ENCODE peak calls at places on chromosomes 12 and 14, in nine cellular contexts. A is A549; R is activated CD8-positive, alpha-beta memory T cell treated with anti-CD3 and anti-CD28 coated beads for 24 hours; F is fibroblast of pulmonary artery; N is HS-5; B is stromal cell of bone marrow; C is stimulated activated CD4-positive, alpha-beta T cell treated with anti-CD3 and anti-CD28 coated beads, Interleukin-15, amount 100 ng/mL, for 24 hours; X is right atrium auricular region; S is activated CD4-positive, alpha-beta T cell treated with anti-CD3 and anti-CD28 coated beads, Interleukin-2, amount 50 U/mL, for 1 hour. V is an unnamed sample.

GRCh38 chr14:88422919-88423318 is 37.5 kb downstream of the SPATA7 start:
- DNase-seq in A (no peak), F (peak; percentile 33), R (no peak), C (peak; percentile 6), B (peak; percentile 72), X (no peak), N (peak; percentile 54), S (no peak), V (no peak)

GRCh38 chr14:70123796-70124195 is 65.0 kb downstream of the SLC8A3 start:
- DNase-seq in A (no peak), R (no peak), F (no peak), X (no peak), C (no peak), B (no peak), S (no peak), N (no peak), V (no peak)

GRCh38 chr12:64806593-64806992 is 17.9 kb upstream of the TBC1D30 start:
- DNase-seq in A (no peak), X (no peak), R (no peak), C (no peak), S (no peak), N (no peak), B (no peak), F (peak; percentile 54), V (no peak)

GRCh38 chr14:58755026-58755929 is 117.5 kb downstream of the DACT1 start:
- DNase-seq in X (no peak), S (no peak), A (no peak), C (no peak), N (no peak), F (no peak), B (no peak), R (no peak), V (no peak)

GRCh38 chr14:58353516-58354299 is 42.0 kb upstream of the TOMM20L start:
- DNase-seq in C (no peak), N (no peak), R (no peak), S (no peak), F (no peak), X (no peak), B (no peak), A (no peak), V (no peak)

GRCh38 chr12:75606921-75607320 is 95.5 kb upstream of the KRR1 start:
- DNase-seq in S (no peak), R (no peak), B (no peak), A (no peak), C (no peak), N (no peak), X (no peak), F (no peak), V (no peak)

GRCh38 chr12:130031571-130032189 is 127.9 kb upstream of the TMEM132D start:
- DNase-seq in B (no peak), R (peak; percentile 87), A (peak; percentile 61), S (peak; percentile 50), X (peak; percentile 68), C (peak; percentile 76), F (peak; percentile 17), N (no peak), V (peak; percentile 45)

GRCh38 chr12:94140556-94140955 is 7.8 kb upstream of the PLXNC1 start:
- DNase-seq in F (peak; percentile 38), S (peak; percentile 45), R (peak; percentile 81), C (peak; percentile 70), A (no peak), X (no peak), B (no peak), N (no peak), V (no peak)

GRCh38 chr12:13196302-13196921 is at the start of gene EMP1:
- DNase-seq in R (peak; percentile 78), N (peak; percentile 100), F (peak; percentile 100), X (peak; percentile 98), C (peak; percentile 85), A (peak; percentile 84), B (peak; percentile 100), S (peak; percentile 63), V (peak; percentile 98)

GRCh38 chr12:93705237-93705636 is 28.1 kb downstream of the CRADD start:
- DNase-seq in X (no peak), F (no peak), S (no peak), A (no peak), N (no peak), R (no peak), C (no peak), B (no peak), V (no peak)

GRCh38 chr12:95487024-95487423 is 13.1 kb downstream of the METAP2 start:
- DNase-seq in F (no peak), R (no peak), X (no peak), B (no peak), A (no peak), S (no peak), C (no peak), N (no peak), V (no peak)

GRCh38 chr14:34099630-34100029 is 148.8 kb upstream of the EGLN3 start:
- DNase-seq in S (no peak), A (no peak), F (no peak), C (no peak), X (no peak), R (no peak), B (no peak), N (no peak), V (no peak)

GRCh38 chr14:76810953-76811400 is 1.7 kb downstream of the ANGEL1 start:
- DNase-seq in X (no peak), C (peak; percentile 14), B (peak; percentile 24), R (no peak), A (peak; percentile 38), S (no peak), F (peak; percentile 66), N (peak; percentile 9), V (peak; percentile 31)

GRCh38 chr12:366820-367219 is 22.3 kb downstream of the KDM5A start:
- DNase-seq in S (no peak), F (no peak), B (no peak), N (no peak), X (no peak), C (no peak), A (no peak), R (no peak), V (no peak)

GRCh38 chr14:76752744-76753143 is 8.5 kb upstream of the VASH1 start:
- DNase-seq in F (no peak), N (no peak), A (no peak), X (no peak), B (no peak), R (no peak), C (no peak), S (no peak), V (no peak)

GRCh38 chr12:78703820-78704525 is 160.6 kb upstream of the SYT1 start:
- DNase-seq in C (no peak), X (no peak), R (no peak), S (no peak), A (peak; percentile 8), B (peak; percentile 50), F (peak; percentile 80), N (peak; percentile 86), V (peak; percentile 96)

GRCh38 chr14:72500234-72500838 is 393.6 kb downstream of the DPF3 start:
- DNase-seq in F (no peak), A (no peak), R (no peak), X (peak; percentile 34), B (peak; percentile 38), S (no peak), C (no peak), N (no peak), V (no peak)

V was measured in SW 1271.